ENCODE peak calls at places on chromosomes 4 and X, in ten cellular contexts. U is mammary epithelial cell; A is epithelial cell of proximal tubule; K is stimulated activated CD8-positive, alpha-beta memory T cell treated with anti-CD3 and anti-CD28 coated beads, Interleukin-15, amount 100 ng/mL, for 4 hours; Z is dermis blood vessel endothelial cell; I is caudate nucleus; W is foreskin fibroblast; O is left ventricle myocardium inferior; S is esophagus squamous epithelium; H is DMS79. E is an unnamed sample.

GRCh38 chrX:152600853-152601635 is 36.7 kb upstream of the GABRQ start:
- DNase-seq in S (no peak), I (peak), O (no peak), W (no peak), K (no peak), U (no peak), Z (no peak), A (no peak), H (peak), E (no peak)

GRCh38 chr4:89356086-89356485 is 48.5 kb upstream of the GPRIN3 start:
- DNase-seq in I (no peak), Z (no peak), O (no peak), H (peak), S (no peak), W (peak), U (no peak), K (no peak), A (peak), E (no peak)

GRCh38 chr4:36006226-36006625 is 238.1 kb downstream of the ARAP2 start:
- DNase-seq in I (no peak), S (no peak), H (no peak), A (no peak), W (peak), K (no peak), O (no peak), U (peak), Z (no peak), E (no peak)

GRCh38 chrX:136652822-136653723 is 5.1 kb downstream of the CD40LG start:
- DNase-seq in S (no peak), U (peak), W (no peak), O (no peak), I (no peak), H (no peak), K (no peak), Z (no peak), A (no peak), E (no peak)

GRCh38 chrX:133702230-133702629 is 283.2 kb downstream of the GPC3 start:
- DNase-seq in U (no peak), W (no peak), H (no peak), S (no peak), K (no peak), A (no peak), I (no peak), Z (no peak), O (no peak), E (no peak)

GRCh38 chr4:40998680-40999358 is 215.5 kb downstream of the APBB2 start:
- DNase-seq in U (peak), K (no peak), H (no peak), A (no peak), S (no peak), Z (peak), I (no peak), W (peak), O (no peak), E (peak)

GRCh38 chrX:31931225-31931624 is 859.4 kb upstream of the FTHL17 start:
- DNase-seq in Z (no peak), U (peak), W (no peak), I (no peak), O (no peak), K (no peak), S (no peak), A (peak), H (no peak), E (no peak)

GRCh38 chrX:71533514-71533849 is 578 bp downstream of the OGT start:
- DNase-seq in Z (no peak), U (peak), K (no peak), S (no peak), A (no peak), O (no peak), H (no peak), I (no peak), W (no peak), E (no peak)

GRCh38 chr4:38800956-38801450 is 3.6 kb downstream of the TLR1 start:
- DNase-seq in U (no peak), K (no peak), A (no peak), H (no peak), Z (no peak), O (no peak), S (no peak), I (no peak), W (no peak), E (no peak)